ENCODE peak calls at places on chromosomes 2 and 18, in four cellular contexts. Y is AG08395, T is amygdala, I is GM20000. A is an unnamed sample.
A peak's percentile ranks its signal among the peaks of the same experiment; 100 is the strongest.

GRCh38 chr18:63105636-63106316 is 213.8 kb downstream of the BCL2 start:
- DNase-seq in I (peak; percentile 39), T (no peak), Y (no peak), A (no peak)

GRCh38 chr2:26052731-26053130 is 18.8 kb downstream of the RAB10 start:
- DNase-seq in I (no peak), Y (no peak), T (no peak), A (no peak)

GRCh38 chr18:45275367-45276113 is 339.7 kb upstream of the SLC14A2 start:
- DNase-seq in T (no peak), I (peak; percentile 18), Y (no peak), A (no peak)

GRCh38 chr18:57677289-57678211 is 55.9 kb upstream of the NARS1 start:
- DNase-seq in I (no peak), Y (no peak), T (no peak), A (no peak)

GRCh38 chr2:10072656-10073480 is 7.3 kb downstream of the CYS1 start:
- DNase-seq in Y (peak; percentile 90), I (peak; percentile 89), T (peak; percentile 20), A (peak; percentile 49)

GRCh38 chr2:207632575-207633492 is 7.6 kb upstream of the METTL21A start:
- DNase-seq in I (no peak), Y (peak; percentile 39), T (no peak), A (no peak)

GRCh38 chr2:135914485-135914884 is 38.2 kb upstream of the MCM6 start:
- DNase-seq in Y (no peak), I (no peak), T (no peak), A (no peak)

GRCh38 chr18:71105994-71106546 is 817.2 kb downstream of the SOCS6 start:
- DNase-seq in Y (no peak), I (no peak), T (no peak), A (no peak)

GRCh38 chr2:236687296-236687955 is 117.8 kb downstream of the ACKR3 start:
- DNase-seq in Y (no peak), T (no peak), I (no peak), A (no peak)

GRCh38 chr2:70514612-70515055 is 39.0 kb downstream of the TGFA start:
- DNase-seq in I (no peak), T (no peak), Y (no peak), A (no peak)

GRCh38 chr18:22168360-22168921 is 948 bp upstream of the GATA6 start:
- DNase-seq in T (no peak), Y (no peak), I (peak; percentile 48), A (no peak)

GRCh38 chr18:69889009-69889408 is 58.7 kb downstream of the CD226 start:
- DNase-seq in I (peak; percentile 28), T (no peak), Y (peak; percentile 6), A (no peak)

GRCh38 chr2:20447437-20448245 is 767 bp downstream of the RHOB start:
- DNase-seq in I (peak; percentile 66), Y (no peak), T (no peak), A (no peak)

GRCh38 chr2:9996321-9996720 is 44.8 kb downstream of the GRHL1 start:
- DNase-seq in Y (no peak), T (no peak), I (no peak), A (no peak)

GRCh38 chr18:36522503-36522902 is 225.0 kb downstream of the FHOD3 start:
- DNase-seq in I (no peak), T (no peak), Y (no peak), A (no peak)

GRCh38 chr18:22640281-22640842 is 222.6 kb upstream of the CTAGE1 start:
- DNase-seq in Y (no peak), T (no peak), I (no peak), A (no peak)

GRCh38 chr18:23172981-23173380 is 37.7 kb downstream of the CABLES1 start:
- DNase-seq in T (no peak), Y (no peak), I (no peak), A (no peak)

GRCh38 chr2:200156140-200156858 is 150.2 kb upstream of the SPATS2L start:
- DNase-seq in T (no peak), Y (peak; percentile 79), I (no peak), A (peak; percentile 73)

GRCh38 chr2:173033080-173033479 is 42.6 kb upstream of the MAP3K20 start:
- DNase-seq in T (no peak), Y (peak; percentile 38), I (no peak), A (no peak)

GRCh38 chr2:18630541-18630940 is 41.2 kb upstream of the NT5C1B start:
- DNase-seq in I (no peak), T (no peak), Y (no peak), A (no peak)

GRCh38 chr2:138707424-138708074 is 72.6 kb downstream of the NXPH2 start:
- DNase-seq in I (no peak), T (no peak), Y (peak; percentile 64), A (peak; percentile 59)

GRCh38 chr2:20626698-20627471 is 24.0 kb downstream of the HS1BP3 start:
- DNase-seq in Y (no peak), I (no peak), T (no peak), A (no peak)

GRCh38 chr2:218860950-218861381 is 1.4 kb downstream of the WNT6 start:
- DNase-seq in Y (no peak), T (no peak), I (no peak), A (no peak)

GRCh38 chr2:237731663-237732062 is 66.9 kb upstream of the RBM44 start:
- DNase-seq in I (no peak), T (no peak), Y (peak; percentile 66), A (peak; percentile 31)

GRCh38 chr2:30234180-30234971 is 3.0 kb downstream of the LBH start:
- DNase-seq in Y (peak; percentile 69), T (no peak), I (no peak), A (peak; percentile 74)

GRCh38 chr18:34509879-34510586 is 200.1 kb upstream of the DTNA start:
- DNase-seq in I (no peak), Y (no peak), T (no peak), A (no peak)

GRCh38 chr18:8730080-8730827 is 24.9 kb downstream of the MTCL1 start:
- DNase-seq in I (no peak), T (no peak), Y (no peak), A (peak; percentile 87)

GRCh38 chr2:212005077-212005671 is 533.4 kb downstream of the ERBB4 start:
- DNase-seq in I (peak; percentile 6), T (no peak), Y (no peak), A (no peak)

GRCh38 chr2:114049826-114050225 is 159.9 kb downstream of the ACTR3 start:
- DNase-seq in T (no peak), Y (no peak), I (no peak), A (no peak)

GRCh38 chr2:9310390-9310789 is 103.8 kb downstream of the ASAP2 start:
- DNase-seq in I (no peak), Y (peak; percentile 91), T (no peak), A (peak; percentile 82)

GRCh38 chr2:121281107-121281506 is 3.9 kb downstream of the TFCP2L1 start:
- DNase-seq in T (no peak), Y (no peak), I (no peak), A (no peak)